ENCODE peak calls at places on chromosomes 6 and 20, in five cellular contexts. W is AG10803, P is tibial nerve, M is anterior cingulate cortex, D is glutamatergic neuron. Q is an unnamed sample.

GRCh38 chr20:60959971-60960370 is 292.1 kb upstream of the CDH4 start:
- DNase-seq in W (no peak), P (no peak), M (no peak), D (no peak), Q (no peak)

GRCh38 chr20:25270829-25271251 is 23.0 kb downstream of the PYGB start:
- DNase-seq in W (no peak), P (no peak), M (no peak), D (no peak), Q (no peak)

GRCh38 chr20:49415664-49416044 is 66.8 kb downstream of the KCNB1 start:
- DNase-seq in W (no peak), P (no peak), M (no peak), D (no peak), Q (no peak)

GRCh38 chr6:157410088-157410487 is 29.1 kb downstream of the ZDHHC14 start:
- DNase-seq in W (peak), P (no peak), M (no peak), D (no peak), Q (no peak)

GRCh38 chr20:36821964-36822437 is 48.4 kb upstream of the DSN1 start:
- DNase-seq in W (peak), P (no peak), M (no peak), D (no peak), Q (no peak)

GRCh38 chr6:30349411-30350177 is 4.6 kb downstream of the RPP21 start:
- DNase-seq in W (no peak), P (no peak), M (no peak), D (no peak), Q (no peak)

GRCh38 chr20:9119776-9120175 is 50.9 kb downstream of the PLCB4 start:
- DNase-seq in W (no peak), P (no peak), M (peak), D (peak), Q (peak)

GRCh38 chr6:49457771-49458170 is 5.3 kb downstream of the MMUT start:
- DNase-seq in W (no peak), P (no peak), M (no peak), D (no peak), Q (no peak)

GRCh38 chr20:2814587-2815051 is at the start of gene C20orf141:
- DNase-seq in W (peak), P (peak), M (no peak), D (peak), Q (no peak)

GRCh38 chr20:41669708-41670263 is 51.6 kb upstream of the CHD6 start:
- DNase-seq in W (no peak), P (no peak), M (no peak), D (no peak), Q (no peak)

GRCh38 chr6:108728826-108729225 is 119.4 kb upstream of the ARMC2 start:
- DNase-seq in W (no peak), P (no peak), M (no peak), D (no peak), Q (no peak)

GRCh38 chr6:33490198-33490597 is 35.8 kb downstream of the ZBTB9 start:
- DNase-seq in W (no peak), P (no peak), M (no peak), D (no peak), Q (no peak)

GRCh38 chr6:170447561-170447930 is 105.6 kb downstream of the PSMB1 start:
- DNase-seq in W (no peak), P (no peak), M (no peak), D (no peak), Q (no peak)

GRCh38 chr6:155040154-155040553 is 45.0 kb downstream of the TIAM2 start:
- DNase-seq in W (no peak), P (no peak), M (no peak), D (peak), Q (no peak)

GRCh38 chr6:26327450-26328264 is 37.3 kb upstream of the BTN3A2 start:
- DNase-seq in W (peak), P (no peak), M (no peak), D (peak), Q (no peak)

GRCh38 chr6:87209812-87210211 is 54.4 kb downstream of the ZNF292 start:
- DNase-seq in W (no peak), P (no peak), M (no peak), D (no peak), Q (no peak)

GRCh38 chr6:217048-217659 is 75.1 kb upstream of the DUSP22 start:
- DNase-seq in W (no peak), P (no peak), M (no peak), D (peak), Q (no peak)

GRCh38 chr20:9103955-9104354 is 35.1 kb downstream of the PLCB4 start:
- DNase-seq in W (peak), P (no peak), M (no peak), D (no peak), Q (no peak)

GRCh38 chr20:36303020-36303595 is 3.0 kb upstream of the DLGAP4 start:
- DNase-seq in W (no peak), P (no peak), M (no peak), D (no peak), Q (no peak)

GRCh38 chr6:43216200-43216599 is 13.1 kb downstream of the DNPH1 start:
- DNase-seq in W (no peak), P (no peak), M (no peak), D (peak), Q (no peak)

GRCh38 chr6:165624871-165625639 is 38.0 kb downstream of the PDE10A start:
- DNase-seq in W (no peak), P (no peak), M (no peak), D (no peak), Q (no peak)

GRCh38 chr20:58891076-58891685 is 38.7 kb downstream of the GNAS start:
- DNase-seq in W (peak), P (peak), M (peak), D (no peak), Q (peak)

GRCh38 chr6:20876016-20876415 is 341.8 kb downstream of the CDKAL1 start:
- DNase-seq in W (peak), P (no peak), M (no peak), D (no peak), Q (no peak)

GRCh38 chr6:166417285-166417691 is 34.5 kb upstream of the MPC1 start:
- DNase-seq in W (no peak), P (no peak), M (no peak), D (peak), Q (no peak)

GRCh38 chr6:44002591-44003344 is 124.5 kb downstream of the MRPL14 start:
- DNase-seq in W (no peak), P (no peak), M (peak), D (peak), Q (no peak)

GRCh38 chr6:35596448-35597442 is 84.0 kb upstream of the TULP1 start:
- DNase-seq in W (peak), P (no peak), M (no peak), D (no peak), Q (no peak)

GRCh38 chr6:97240222-97240621 is 42.8 kb downstream of the MMS22L start:
- DNase-seq in W (peak), P (no peak), M (no peak), D (no peak), Q (no peak)

GRCh38 chr6:159433550-159433949 is 259.5 kb downstream of the SOD2 start:
- DNase-seq in W (no peak), P (no peak), M (no peak), D (no peak), Q (no peak)

GRCh38 chr6:7996538-7997225 is 67.5 kb downstream of the BLOC1S5 start:
- DNase-seq in W (peak), P (no peak), M (no peak), D (no peak), Q (no peak)

GRCh38 chr6:90103056-90103793 is 193.4 kb downstream of the BACH2 start:
- DNase-seq in W (no peak), P (no peak), M (no peak), D (no peak), Q (no peak)

GRCh38 chr6:39048481-39049399 is at the start of gene GLP1R:
- DNase-seq in W (no peak), P (no peak), M (no peak), D (peak), Q (no peak)

GRCh38 chr6:55617272-55617671 is 38.3 kb upstream of the HMGCLL1 start:
- DNase-seq in W (peak), P (no peak), M (no peak), D (no peak), Q (no peak)

GRCh38 chr6:56314683-56315523 is 67.5 kb upstream of the COL21A1 start:
- DNase-seq in W (peak), P (no peak), M (peak), D (peak), Q (peak)